ENCODE peak calls at places on chromosome X, in four cellular contexts. A is H1, T is H9, O is IMR-90. W is an unnamed sample.

GRCh38 chrX:47629419-47630210 is at the start of gene CFP:
- DNase-seq in T (no peak), A (no peak), O (no peak), W (peak)

GRCh38 chrX:28888421-28888820 is 301.2 kb downstream of the IL1RAPL1 start:
- DNase-seq in O (peak), A (no peak), T (no peak), W (no peak)

GRCh38 chrX:154791467-154791866 is 13.8 kb downstream of the MPP1 start:
- DNase-seq in T (no peak), O (no peak), A (no peak), W (no peak)

GRCh38 chrX:133776072-133776471 is 209.3 kb downstream of the GPC3 start:
- DNase-seq in O (no peak), A (peak), T (peak), W (peak)

GRCh38 chrX:138191998-138192397 is 519.5 kb downstream of the FGF13 start:
- DNase-seq in O (peak), A (peak), T (peak), W (peak)

GRCh38 chrX:67779099-67779498 is 235.3 kb downstream of the AR start:
- DNase-seq in O (no peak), A (no peak), T (no peak), W (peak)

GRCh38 chrX:118974908-118975671 is 672 bp downstream of the LONRF3 start:
- DNase-seq in A (no peak), T (peak), O (no peak), W (peak)

GRCh38 chrX:151830911-151831310 is 81.8 kb upstream of the MAGEA4 start:
- DNase-seq in T (no peak), A (no peak), O (no peak), W (peak)

GRCh38 chrX:21479695-21480280 is 105.6 kb downstream of the CNKSR2 start:
- DNase-seq in T (no peak), A (no peak), O (peak), W (peak)

GRCh38 chrX:15468036-15468435 is 25.1 kb downstream of the PIR start:
- DNase-seq in T (no peak), A (no peak), O (peak), W (peak)

GRCh38 chrX:43000121-43000520 is 222.2 kb upstream of the PPP1R2C start:
- DNase-seq in O (no peak), T (no peak), A (no peak), W (no peak)

GRCh38 chrX:134548257-134548732 is 88.3 kb downstream of the HPRT1 start:
- DNase-seq in A (no peak), T (no peak), O (no peak), W (peak)

GRCh38 chrX:57900961-57901360 is 9.3 kb downstream of the ZXDA start:
- DNase-seq in A (no peak), T (no peak), O (peak), W (no peak)

GRCh38 chrX:43693602-43694406 is 37.7 kb downstream of the MAOA start:
- DNase-seq in T (no peak), O (no peak), A (no peak), W (no peak)

GRCh38 chrX:80335062-80335830 is 85.0 kb upstream of the TENT5D start:
- DNase-seq in T (peak), A (peak), O (no peak), W (peak)

GRCh38 chrX:72306851-72307645 is 1.3 kb upstream of the CITED1 start:
- DNase-seq in O (peak), A (no peak), T (peak), W (peak)
- H3K18ac ChIP-seq in O (no peak), A (no peak), T (no peak), W (peak)

GRCh38 chrX:39470588-39471155 is 627.1 kb downstream of the BCOR start:
- DNase-seq in O (peak), A (no peak), T (no peak), W (no peak)

GRCh38 chrX:39472161-39472560 is 625.6 kb downstream of the BCOR start:
- DNase-seq in T (no peak), A (no peak), O (no peak), W (no peak)

GRCh38 chrX:39473812-39474211 is 623.9 kb downstream of the BCOR start:
- DNase-seq in A (no peak), T (no peak), O (no peak), W (peak)

GRCh38 chrX:39464253-39464652 is 633.5 kb downstream of the BCOR start:
- DNase-seq in T (no peak), O (no peak), A (no peak), W (no peak)

DNA sequence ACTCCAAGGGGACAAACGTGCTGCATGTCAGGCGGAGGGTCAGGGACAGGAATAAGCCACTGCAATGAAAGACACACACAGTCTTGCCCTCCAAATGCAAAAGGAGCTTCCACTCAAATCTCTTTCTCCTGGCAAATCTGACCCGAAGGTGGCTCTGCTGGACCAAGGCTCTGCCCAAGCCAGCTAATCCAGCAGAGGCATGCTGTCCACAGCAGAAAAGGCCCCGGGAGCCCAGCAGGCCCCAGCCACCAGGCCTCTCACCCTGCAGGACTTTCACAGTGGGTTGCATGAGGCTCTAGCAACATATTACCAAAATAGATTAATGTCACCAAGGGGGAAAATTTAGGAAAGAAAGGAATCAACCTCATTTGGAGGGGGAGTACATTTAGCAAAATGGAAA is 628.6 kb downstream of the BCOR start:
- DNase-seq in O (no peak), T (no peak), A (no peak), W (no peak)
- H4K5ac ChIP-seq in O (no peak), T (no peak), A (no peak), W (no peak)

GRCh38 chrX:102599084-102599949 is at the start of gene ARMCX5:
- DNase-seq in T (peak), A (peak), O (peak), W (peak)
- H3K4ac ChIP-seq in T (no peak), A (no peak), O (peak), W (no peak)

GRCh38 chrX:153669174-153669890 is 4.3 kb downstream of the PNCK start:
- DNase-seq in O (no peak), T (peak), A (peak), W (peak)

GRCh38 chrX:153665726-153666306 is 7.8 kb downstream of the PNCK start:
- DNase-seq in O (no peak), T (no peak), A (no peak), W (no peak)

GRCh38 chrX:153667281-153667831 is 6.3 kb downstream of the PNCK start:
- DNase-seq in T (no peak), A (no peak), O (no peak), W (no peak)

GRCh38 chrX:153668423-153669173 is 5.0 kb downstream of the PNCK start:
- DNase-seq in A (no peak), T (no peak), O (no peak), W (no peak)

GRCh38 chrX:153667931-153668396 is 5.6 kb downstream of the PNCK start:
- DNase-seq in A (peak), T (peak), O (peak), W (peak)
- H3K18ac ChIP-seq in A (no peak), T (no peak), O (no peak), W (no peak)

GRCh38 chrX:9308426-9308825 is 156.4 kb upstream of the TBL1X start:
- DNase-seq in T (no peak), O (no peak), A (no peak), W (no peak)

GRCh38 chrX:9312922-9313867 is 151.7 kb upstream of the TBL1X start:
- DNase-seq in O (no peak), A (peak), T (peak), W (peak)

GRCh38 chrX:9315086-9315485 is 149.8 kb upstream of the TBL1X start:
- DNase-seq in T (no peak), A (no peak), O (peak), W (no peak)

GRCh38 chrX:9310596-9310995 is 154.3 kb upstream of the TBL1X start:
- DNase-seq in A (no peak), O (peak), T (no peak), W (no peak)

GRCh38 chrX:9311411-9312160 is 153.3 kb upstream of the TBL1X start:
- DNase-seq in T (no peak), O (peak), A (no peak), W (no peak)
- H4K5ac ChIP-seq in T (no peak), O (peak), A (no peak), W (no peak)

W was measured in mesendoderm.